ENCODE peak calls at places on chromosome 19, in ten cellular contexts. One of them, this sample, is unnamed.
A peak's percentile ranks its signal among the peaks of the same experiment; 100 is the strongest.

GRCh38 chr19:46107371-46107770 is 17.1 kb downstream of the IGFL3 start:
- DNase-seq in right atrium auricular region: no peak
- DNase-seq in adrenal gland: no peak
- DNase-seq in tibial nerve: no peak
- DNase-seq in AG09309: peak; percentile 43
- DNase-seq in PC-3: no peak
- DNase-seq in transverse colon: no peak
- DNase-seq in GM12865: no peak
- DNase-seq in fibroblast of mammary gland: peak; percentile 57
- DNase-seq in dorsolateral prefrontal cortex: no peak
- DNase-seq in this sample: no peak

GRCh38 chr19:8827277-8827676 is 4.8 kb downstream of the ZNF558 start:
- DNase-seq in right atrium auricular region: no peak
- DNase-seq in adrenal gland: no peak
- DNase-seq in tibial nerve: no peak
- DNase-seq in AG09309: no peak
- DNase-seq in PC-3: no peak
- DNase-seq in transverse colon: no peak
- DNase-seq in GM12865: no peak
- DNase-seq in fibroblast of mammary gland: no peak
- DNase-seq in dorsolateral prefrontal cortex: no peak
- DNase-seq in this sample: no peak

GRCh38 chr19:44878119-44878865 is 12.8 kb upstream of the TOMM40 start:
- DNase-seq in right atrium auricular region: no peak
- DNase-seq in adrenal gland: no peak
- DNase-seq in tibial nerve: no peak
- DNase-seq in AG09309: no peak
- DNase-seq in PC-3: no peak
- DNase-seq in transverse colon: no peak
- DNase-seq in GM12865: no peak
- DNase-seq in fibroblast of mammary gland: no peak
- DNase-seq in dorsolateral prefrontal cortex: no peak
- DNase-seq in this sample: peak; percentile 25

GRCh38 chr19:2290441-2291184 is 8.6 kb upstream of the PEAK3 start:
- DNase-seq in right atrium auricular region: no peak
- DNase-seq in adrenal gland: no peak
- DNase-seq in tibial nerve: no peak
- DNase-seq in AG09309: no peak
- DNase-seq in PC-3: no peak
- DNase-seq in transverse colon: peak; percentile 37
- DNase-seq in GM12865: peak; percentile 45
- DNase-seq in fibroblast of mammary gland: no peak
- DNase-seq in dorsolateral prefrontal cortex: no peak
- DNase-seq in this sample: no peak

GRCh38 chr19:33052352-33052972 is 12.2 kb downstream of the RHPN2 start:
- DNase-seq in right atrium auricular region: no peak
- DNase-seq in adrenal gland: no peak
- DNase-seq in tibial nerve: peak; percentile 31
- DNase-seq in AG09309: no peak
- DNase-seq in PC-3: peak; percentile 78
- DNase-seq in transverse colon: peak; percentile 54
- DNase-seq in GM12865: no peak
- DNase-seq in fibroblast of mammary gland: peak; percentile 45
- DNase-seq in dorsolateral prefrontal cortex: no peak
- DNase-seq in this sample: no peak

GRCh38 chr19:32483574-32483973 is 78.0 kb downstream of the DPY19L3 start:
- DNase-seq in right atrium auricular region: no peak
- DNase-seq in adrenal gland: no peak
- DNase-seq in tibial nerve: no peak
- DNase-seq in AG09309: no peak
- DNase-seq in PC-3: no peak
- DNase-seq in transverse colon: no peak
- DNase-seq in GM12865: no peak
- DNase-seq in fibroblast of mammary gland: no peak
- DNase-seq in dorsolateral prefrontal cortex: no peak
- DNase-seq in this sample: no peak

GRCh38 chr19:55097864-55098715 is 19.3 kb downstream of the PPP1R12C start:
- DNase-seq in right atrium auricular region: no peak
- DNase-seq in adrenal gland: no peak
- DNase-seq in tibial nerve: no peak
- DNase-seq in AG09309: no peak
- DNase-seq in PC-3: no peak
- DNase-seq in transverse colon: no peak
- DNase-seq in GM12865: no peak
- DNase-seq in fibroblast of mammary gland: no peak
- DNase-seq in dorsolateral prefrontal cortex: no peak
- DNase-seq in this sample: no peak

GRCh38 chr19:46115396-46116109 is 8.9 kb downstream of the IGFL3 start:
- DNase-seq in right atrium auricular region: no peak
- DNase-seq in adrenal gland: no peak
- DNase-seq in tibial nerve: no peak
- DNase-seq in AG09309: peak; percentile 23
- DNase-seq in PC-3: peak; percentile 85
- DNase-seq in transverse colon: no peak
- DNase-seq in GM12865: peak; percentile 46
- DNase-seq in fibroblast of mammary gland: peak; percentile 79
- DNase-seq in dorsolateral prefrontal cortex: no peak
- DNase-seq in this sample: no peak

GRCh38 chr19:4494691-4495064 is 22.6 kb downstream of the HDGFL2 start:
- DNase-seq in right atrium auricular region: no peak
- DNase-seq in adrenal gland: no peak
- DNase-seq in tibial nerve: no peak
- DNase-seq in AG09309: no peak
- DNase-seq in PC-3: no peak
- DNase-seq in transverse colon: no peak
- DNase-seq in GM12865: no peak
- DNase-seq in fibroblast of mammary gland: no peak
- DNase-seq in dorsolateral prefrontal cortex: no peak
- DNase-seq in this sample: no peak

GRCh38 chr19:4495471-4495870 is 22.8 kb downstream of the PLIN4 start:
- DNase-seq in right atrium auricular region: no peak
- DNase-seq in adrenal gland: no peak
- DNase-seq in tibial nerve: no peak
- DNase-seq in AG09309: no peak
- DNase-seq in PC-3: no peak
- DNase-seq in transverse colon: no peak
- DNase-seq in GM12865: peak; percentile 34
- DNase-seq in fibroblast of mammary gland: no peak
- DNase-seq in dorsolateral prefrontal cortex: no peak
- DNase-seq in this sample: no peak

GRCh38 chr19:4493104-4493928 is 21.2 kb downstream of the HDGFL2 start:
- DNase-seq in right atrium auricular region: no peak
- DNase-seq in adrenal gland: no peak
- DNase-seq in tibial nerve: no peak
- DNase-seq in AG09309: no peak
- DNase-seq in PC-3: no peak
- DNase-seq in transverse colon: no peak
- DNase-seq in GM12865: no peak
- DNase-seq in fibroblast of mammary gland: no peak
- DNase-seq in dorsolateral prefrontal cortex: peak; percentile 71
- DNase-seq in this sample: no peak

GRCh38 chr19:4492337-4493103 is 20.4 kb downstream of the HDGFL2 start:
- DNase-seq in right atrium auricular region: no peak
- DNase-seq in adrenal gland: no peak
- DNase-seq in tibial nerve: no peak
- DNase-seq in AG09309: no peak
- DNase-seq in PC-3: no peak
- DNase-seq in transverse colon: no peak
- DNase-seq in GM12865: no peak
- DNase-seq in fibroblast of mammary gland: no peak
- DNase-seq in dorsolateral prefrontal cortex: no peak
- DNase-seq in this sample: no peak

DNA sequence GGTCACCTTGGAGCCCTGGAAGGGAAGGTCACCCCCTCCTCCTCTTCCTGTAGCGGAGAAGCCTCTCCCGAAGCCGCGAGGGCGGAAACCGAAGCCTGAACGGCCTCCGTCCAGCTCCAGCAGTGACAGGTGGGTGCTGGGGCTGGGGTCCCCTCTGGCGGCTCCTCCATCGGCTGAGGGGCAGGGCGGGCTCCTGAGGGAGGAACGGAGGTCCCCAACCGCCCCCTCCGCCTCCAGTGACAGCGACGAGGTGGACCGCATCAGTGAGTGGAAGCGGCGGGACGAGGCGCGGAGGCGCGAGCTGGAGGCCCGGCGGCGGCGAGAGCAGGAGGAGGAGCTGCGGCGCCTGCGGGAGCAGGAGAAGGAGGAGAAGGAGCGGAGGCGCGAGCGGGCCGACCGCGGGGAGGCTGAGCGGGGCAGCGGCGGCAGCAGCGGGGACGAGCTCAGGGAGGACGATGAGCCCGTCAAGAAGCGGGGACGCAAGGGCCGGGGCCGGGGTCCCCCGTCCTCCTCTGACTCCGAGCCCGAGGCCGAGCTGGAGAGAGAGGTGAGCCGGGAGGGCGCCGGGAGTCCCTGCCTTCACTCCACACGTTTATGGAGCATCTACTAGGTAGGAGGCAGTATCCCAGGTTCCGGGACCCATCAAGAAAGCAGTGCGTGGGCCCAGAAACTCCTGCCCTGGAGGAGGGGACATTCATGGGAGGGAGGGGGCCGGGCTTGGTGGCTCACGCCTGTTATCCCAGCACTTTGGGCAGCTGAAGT is 22.0 kb downstream of the HDGFL2 start:
- DNase-seq in right atrium auricular region: no peak
- DNase-seq in adrenal gland: no peak
- DNase-seq in tibial nerve: no peak
- DNase-seq in AG09309: no peak
- DNase-seq in PC-3: no peak
- DNase-seq in transverse colon: no peak
- DNase-seq in GM12865: no peak
- DNase-seq in fibroblast of mammary gland: no peak
- DNase-seq in dorsolateral prefrontal cortex: no peak
- DNase-seq in this sample: no peak
- H3K4me3 ChIP-seq in right atrium auricular region: no peak overlapping the region
- H3K4me3 ChIP-seq in adrenal gland: no peak overlapping the region
- H3K4me3 ChIP-seq in tibial nerve: no peak overlapping the region
- H3K4me3 ChIP-seq in AG09309: no peak overlapping the region
- H3K4me3 ChIP-seq in PC-3: no peak overlapping the region
- H3K4me3 ChIP-seq in transverse colon: no peak overlapping the region
- H3K4me3 ChIP-seq in GM12865: no peak overlapping the region
- H3K4me3 ChIP-seq in fibroblast of mammary gland: no peak overlapping the region
- H3K4me3 ChIP-seq in dorsolateral prefrontal cortex: no peak overlapping the region
- H3K4me3 ChIP-seq in this sample: no peak overlapping the region

GRCh38 chr19:51294211-51294976 is 17.1 kb upstream of the IGLON5 start:
- DNase-seq in right atrium auricular region: no peak
- DNase-seq in adrenal gland: peak; percentile 11
- DNase-seq in tibial nerve: no peak
- DNase-seq in AG09309: no peak
- DNase-seq in PC-3: peak; percentile 14
- DNase-seq in transverse colon: no peak
- DNase-seq in GM12865: no peak
- DNase-seq in fibroblast of mammary gland: no peak
- DNase-seq in dorsolateral prefrontal cortex: no peak
- DNase-seq in this sample: no peak

GRCh38 chr19:51295382-51296126 is 15.9 kb upstream of the IGLON5 start:
- DNase-seq in right atrium auricular region: no peak
- DNase-seq in adrenal gland: no peak
- DNase-seq in tibial nerve: no peak
- DNase-seq in AG09309: no peak
- DNase-seq in PC-3: no peak
- DNase-seq in transverse colon: no peak
- DNase-seq in GM12865: no peak
- DNase-seq in fibroblast of mammary gland: no peak
- DNase-seq in dorsolateral prefrontal cortex: no peak
- DNase-seq in this sample: no peak

GRCh38 chr19:51297406-51297805 is 14.0 kb upstream of the IGLON5 start:
- DNase-seq in right atrium auricular region: no peak
- DNase-seq in adrenal gland: no peak
- DNase-seq in tibial nerve: no peak
- DNase-seq in AG09309: no peak
- DNase-seq in PC-3: no peak
- DNase-seq in transverse colon: no peak
- DNase-seq in GM12865: no peak
- DNase-seq in fibroblast of mammary gland: no peak
- DNase-seq in dorsolateral prefrontal cortex: no peak
- DNase-seq in this sample: no peak

GRCh38 chr19:51294977-51295375 is 16.5 kb upstream of the IGLON5 start:
- DNase-seq in right atrium auricular region: no peak
- DNase-seq in adrenal gland: no peak
- DNase-seq in tibial nerve: no peak
- DNase-seq in AG09309: no peak
- DNase-seq in PC-3: no peak
- DNase-seq in transverse colon: no peak
- DNase-seq in GM12865: no peak
- DNase-seq in fibroblast of mammary gland: no peak
- DNase-seq in dorsolateral prefrontal cortex: no peak
- DNase-seq in this sample: no peak

GRCh38 chr19:51296331-51297093 is 14.9 kb upstream of the IGLON5 start:
- DNase-seq in right atrium auricular region: no peak
- DNase-seq in adrenal gland: no peak
- DNase-seq in tibial nerve: no peak
- DNase-seq in AG09309: no peak
- DNase-seq in PC-3: peak; percentile 23
- DNase-seq in transverse colon: no peak
- DNase-seq in GM12865: no peak
- DNase-seq in fibroblast of mammary gland: no peak
- DNase-seq in dorsolateral prefrontal cortex: no peak
- DNase-seq in this sample: no peak
- TF ChIP-seq CTCF in right atrium auricular region: no peak
- TF ChIP-seq CTCF in adrenal gland: no peak
- TF ChIP-seq CTCF in tibial nerve: no peak
- TF ChIP-seq CTCF in AG09309: no peak
- TF ChIP-seq CTCF in PC-3: no peak
- TF ChIP-seq CTCF in transverse colon: no peak
- TF ChIP-seq CTCF in GM12865: peak; percentile 17
- TF ChIP-seq CTCF in fibroblast of mammary gland: peak; percentile 9
- TF ChIP-seq CTCF in dorsolateral prefrontal cortex: no peak
- TF ChIP-seq CTCF in this sample: peak; percentile 42

DNA sequence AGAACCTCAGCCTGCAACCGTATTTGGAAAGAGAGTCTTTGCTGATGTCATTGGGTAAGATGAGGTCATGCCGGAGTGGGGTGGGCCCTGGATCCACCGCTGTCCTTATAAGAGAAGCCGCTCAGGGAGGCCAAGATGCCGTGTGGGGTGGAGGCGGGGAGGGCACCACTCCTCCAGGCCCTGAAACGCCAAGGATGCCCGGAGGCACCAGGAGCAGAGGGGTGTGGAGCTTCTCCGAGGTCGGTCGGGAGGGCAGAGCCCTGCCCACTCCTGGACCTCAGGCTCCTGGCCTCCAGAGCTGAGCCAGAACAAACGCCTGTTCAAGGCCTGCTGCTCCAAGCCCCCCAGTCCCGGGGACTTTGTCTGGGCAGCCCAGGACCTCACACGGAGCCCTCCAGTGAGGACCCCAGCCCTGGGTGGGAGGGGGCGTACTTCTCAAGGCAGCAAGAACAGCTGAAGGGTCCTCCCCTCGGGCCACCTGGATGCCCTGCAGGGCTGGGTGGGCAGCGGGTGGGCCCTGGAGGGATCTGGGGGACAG is 29.9 kb downstream of the PIP5K1C start:
- DNase-seq in right atrium auricular region: peak; percentile 97
- DNase-seq in adrenal gland: peak; percentile 42
- DNase-seq in tibial nerve: peak; percentile 87
- DNase-seq in AG09309: peak; percentile 38
- DNase-seq in PC-3: no peak
- DNase-seq in transverse colon: peak; percentile 68
- DNase-seq in GM12865: no peak
- DNase-seq in fibroblast of mammary gland: peak; percentile 95
- DNase-seq in dorsolateral prefrontal cortex: peak; percentile 56
- DNase-seq in this sample: no peak
- H3K4me3 ChIP-seq in right atrium auricular region: peak overlapping the region; percentile 33
- H3K4me3 ChIP-seq in adrenal gland: peak overlapping the region; percentile 7
- H3K4me3 ChIP-seq in tibial nerve: peak overlapping the region; percentile 30
- H3K4me3 ChIP-seq in AG09309: peak overlapping the region; percentile 4
- H3K4me3 ChIP-seq in PC-3: no peak overlapping the region
- H3K4me3 ChIP-seq in transverse colon: peak overlapping the region; percentile 11
- H3K4me3 ChIP-seq in GM12865: no peak overlapping the region
- H3K4me3 ChIP-seq in fibroblast of mammary gland: peak overlapping the region; percentile 3
- H3K4me3 ChIP-seq in dorsolateral prefrontal cortex: no peak overlapping the region
- H3K4me3 ChIP-seq in this sample: no peak overlapping the region

DNA sequence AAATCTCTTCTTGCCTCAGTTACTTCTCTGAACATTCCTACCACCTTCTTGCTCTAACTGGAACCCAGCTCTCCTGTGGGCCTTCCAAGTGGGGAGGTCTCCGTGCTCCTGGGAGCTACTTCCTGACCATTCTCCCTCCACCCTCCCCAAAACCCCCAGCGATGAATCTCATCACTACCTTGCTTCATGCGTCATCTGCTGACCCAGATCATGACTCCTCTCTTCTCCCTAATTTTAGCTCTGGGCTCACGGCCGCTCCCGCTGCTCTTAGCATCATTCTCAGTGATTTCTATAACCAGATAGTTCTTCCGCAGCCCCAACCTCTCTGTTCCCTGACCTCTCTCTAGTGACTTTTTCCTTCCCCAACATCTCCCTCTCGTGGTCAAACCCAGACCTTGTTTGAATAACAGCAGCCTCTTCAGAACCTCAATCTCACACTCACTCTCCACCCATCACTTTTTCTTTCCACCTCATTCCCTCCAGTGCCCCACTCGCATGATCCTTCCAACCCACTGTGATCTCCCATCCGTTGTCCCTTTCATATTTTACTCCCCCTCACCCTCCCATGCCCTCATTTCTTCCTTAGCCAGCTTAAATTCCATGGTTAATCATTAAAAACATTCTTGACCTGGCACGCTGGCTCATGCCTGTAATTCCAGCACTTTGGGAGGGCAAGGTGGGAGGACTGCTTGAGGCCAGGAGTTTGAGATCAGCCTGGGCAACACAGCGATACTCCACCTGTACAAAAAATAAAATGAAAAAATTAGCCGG is 21.8 kb downstream of the MRPS12 start:
- DNase-seq in right atrium auricular region: no peak
- DNase-seq in adrenal gland: peak; percentile 44
- DNase-seq in tibial nerve: no peak
- DNase-seq in AG09309: no peak
- DNase-seq in PC-3: peak; percentile 75
- DNase-seq in transverse colon: peak; percentile 26
- DNase-seq in GM12865: peak; percentile 77
- DNase-seq in fibroblast of mammary gland: no peak
- DNase-seq in dorsolateral prefrontal cortex: no peak
- DNase-seq in this sample: peak; percentile 33
- TF ChIP-seq CTCF in right atrium auricular region: no peak
- TF ChIP-seq CTCF in adrenal gland: peak; percentile 42
- TF ChIP-seq CTCF in tibial nerve: no peak
- TF ChIP-seq CTCF in AG09309: peak; percentile 21
- TF ChIP-seq CTCF in PC-3: peak; percentile 64
- TF ChIP-seq CTCF in transverse colon: peak; percentile 48
- TF ChIP-seq CTCF in GM12865: peak; percentile 56
- TF ChIP-seq CTCF in fibroblast of mammary gland: no peak
- TF ChIP-seq CTCF in dorsolateral prefrontal cortex: peak; percentile 42
- TF ChIP-seq CTCF in this sample: peak; percentile 61

This sample was measured in LNCaP clone FGC.